ENCODE peak calls at places on chromosomes 3 and 15, in eight cellular contexts. U is ELF-1; S is non-pigmented ciliary epithelial cell; T is Peyer's patch; N is stimulated activated CD8-positive, alpha-beta memory T cell treated with anti-CD3 and anti-CD28 coated beads, Interleukin-12 subunit alpha, Interleukin-12 subunit beta, amount 100 ng/mL, for 1 hour; Q is M059J; I is GM20000; L is MCF 10A. D is an unnamed sample.

GRCh38 chr3:16550305-16550675 is 36.8 kb upstream of the RFTN1 start:
- DNase-seq in U (no peak), S (no peak), T (no peak), N (no peak), Q (no peak), I (no peak), L (no peak), D (no peak)

GRCh38 chr3:187102073-187102634 is 37.1 kb downstream of the RPL39L start:
- DNase-seq in U (no peak), S (no peak), T (no peak), N (no peak), Q (no peak), I (no peak), L (no peak), D (no peak)

GRCh38 chr3:106333911-106334618 is 465.3 kb upstream of the CBLB start:
- DNase-seq in U (no peak), S (peak), T (no peak), N (no peak), Q (peak), I (no peak), L (peak), D (no peak)

GRCh38 chr3:20648921-20649381 is 462.9 kb upstream of the SGO1 start:
- DNase-seq in U (no peak), S (peak), T (no peak), N (no peak), Q (peak), I (no peak), L (no peak), D (no peak)

GRCh38 chr3:124467980-124468902 is 262.0 kb upstream of the UMPS start:
- DNase-seq in U (peak), S (no peak), T (peak), N (no peak), Q (peak), I (peak), L (peak), D (no peak)

GRCh38 chr15:39594056-39594763 is 13.3 kb downstream of the THBS1 start:
- DNase-seq in U (no peak), S (no peak), T (peak), N (no peak), Q (peak), I (no peak), L (no peak), D (no peak)

GRCh38 chr3:115986555-115987207 is 363.4 kb downstream of the GAP43 start:
- DNase-seq in U (peak), S (no peak), T (no peak), N (no peak), Q (peak), I (no peak), L (peak), D (no peak)

GRCh38 chr15:43253431-43254403 is 13.0 kb downstream of the TGM5 start:
- DNase-seq in U (no peak), S (no peak), T (peak), N (no peak), Q (peak), I (peak), L (peak), D (no peak)

D was measured in right atrium auricular region.